ENCODE peak calls at places on chromosome 14, in seven cellular contexts. R is HepG2, F is HCT116, A is H1, O is SK-N-SH, S is GM12878, E is K562. T is an unnamed sample.

GRCh38 chr14:53391156-53391555 is 238.0 kb upstream of the DDHD1 start:
- DNase-seq in R (peak), F (peak), A (no peak), E (no peak), S (no peak), O (no peak), T (peak)

GRCh38 chr14:63725786-63726185 is 2.1 kb downstream of the SGPP1 start:
- DNase-seq in S (no peak), R (no peak), O (peak), F (no peak), E (no peak), A (no peak), T (no peak)

GRCh38 chr14:87643005-87643404 is 350.0 kb downstream of the GALC start:
- DNase-seq in S (no peak), E (no peak), F (no peak), A (no peak), O (no peak), R (no peak), T (no peak)

GRCh38 chr14:51614707-51615106 is 37.0 kb upstream of the FRMD6 start:
- DNase-seq in E (no peak), R (no peak), F (no peak), O (no peak), A (no peak), S (no peak), T (no peak)

GRCh38 chr14:50770586-50770985 is 60.4 kb downstream of the NIN start:
- DNase-seq in A (no peak), F (no peak), O (no peak), E (no peak), R (no peak), S (no peak), T (no peak)

GRCh38 chr14:48341069-48341468 is 665.7 kb upstream of the MDGA2 start:
- DNase-seq in O (no peak), R (no peak), S (no peak), E (no peak), A (no peak), F (no peak), T (no peak)

GRCh38 chr14:25041898-25042297 is 8.0 kb downstream of the STXBP6 start:
- DNase-seq in E (no peak), R (no peak), A (no peak), S (no peak), F (no peak), O (no peak), T (no peak)

GRCh38 chr14:65239897-65240296 is 137.6 kb upstream of the MAX start:
- DNase-seq in E (no peak), R (no peak), A (no peak), F (no peak), O (no peak), S (no peak), T (no peak)

GRCh38 chr14:69056389-69056788 is 77.3 kb upstream of the ACTN1 start:
- DNase-seq in R (no peak), A (no peak), F (peak), O (peak), S (no peak), E (no peak), T (no peak)

GRCh38 chr14:32761381-32761968 is 177.2 kb upstream of the NPAS3 start:
- DNase-seq in S (no peak), O (no peak), R (no peak), F (no peak), A (no peak), E (no peak), T (no peak)

GRCh38 chr14:104891121-104891551 is 26.1 kb downstream of the CEP170B start:
- DNase-seq in F (no peak), R (no peak), E (no peak), A (no peak), O (no peak), S (no peak), T (no peak)

GRCh38 chr14:54420478-54421116 is 20.6 kb downstream of the CNIH1 start:
- DNase-seq in S (no peak), A (peak), F (peak), O (peak), E (peak), R (peak), T (peak)

GRCh38 chr14:103116645-103117044 is 6.6 kb upstream of the TNFAIP2 start:
- DNase-seq in R (no peak), E (no peak), S (no peak), F (no peak), O (no peak), A (no peak), T (no peak)

GRCh38 chr14:27553820-27554219 is 956.0 kb upstream of the NOVA1 start:
- DNase-seq in S (no peak), E (no peak), A (no peak), F (no peak), O (no peak), R (no peak), T (peak)
- TF ChIP-seq JUND in S (no peak), E (no peak), A (no peak), F (no peak), O (no peak), R (no peak), T (no peak)

DNA sequence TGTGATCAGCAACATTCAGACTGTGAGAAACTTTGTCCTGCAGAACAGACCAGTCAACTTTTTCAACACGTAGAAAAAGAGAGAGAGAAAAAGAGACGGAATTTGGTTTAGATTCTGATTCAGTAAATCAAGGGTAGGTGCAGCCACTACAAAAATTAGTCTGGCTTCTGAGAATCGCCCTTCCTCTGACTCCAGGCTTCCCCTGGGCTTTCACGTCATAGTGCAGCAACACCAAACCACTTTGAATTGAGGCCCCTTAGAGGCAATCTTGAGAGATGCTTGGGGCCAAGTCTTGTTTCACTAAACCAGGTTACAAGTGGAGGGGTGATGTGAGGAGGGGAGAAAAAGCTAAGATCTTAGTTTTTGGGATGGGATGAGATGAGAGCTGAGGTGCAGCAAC is 37.5 kb upstream of the PTGR2 start:
- DNase-seq in F (no peak), A (no peak), O (no peak), E (no peak), R (no peak), S (no peak), T (no peak)
- TF ChIP-seq JUND in F (no peak), A (no peak), O (no peak), E (no peak), R (no peak), S (no peak), T (no peak)

DNA sequence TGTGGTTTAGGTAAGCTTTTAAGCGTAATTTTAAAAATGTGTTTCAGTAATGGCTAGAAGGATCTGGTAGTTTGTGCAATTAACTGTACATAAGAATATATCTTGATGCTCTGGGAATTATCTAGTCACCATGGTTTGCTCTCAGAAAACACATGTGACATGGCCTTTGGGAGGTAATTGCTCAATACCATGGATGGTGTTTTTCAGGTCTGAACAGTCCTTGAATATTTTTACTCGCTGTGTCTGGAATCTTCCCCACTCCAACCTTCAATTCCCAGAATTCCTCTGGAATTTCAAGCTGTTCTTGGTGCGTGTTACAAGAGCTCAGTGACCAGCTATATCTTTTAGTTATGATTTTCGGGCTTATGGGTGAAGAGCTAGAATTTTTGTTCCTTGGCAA is 85.3 kb downstream of the DAAM1 start:
- DNase-seq in O (no peak), E (no peak), F (no peak), S (no peak), R (no peak), A (no peak), T (no peak)
- TF ChIP-seq JUND in O (no peak), E (no peak), F (no peak), S (no peak), R (no peak), A (no peak), T (no peak)

GRCh38 chr14:97387252-97387882 is 590.2 kb downstream of the VRK1 start:
- DNase-seq in A (no peak), F (no peak), E (no peak), S (no peak), O (no peak), R (no peak), T (no peak)

GRCh38 chr14:97388408-97388807 is 591.2 kb downstream of the VRK1 start:
- DNase-seq in S (no peak), O (no peak), E (no peak), F (no peak), A (no peak), R (no peak), T (no peak)

GRCh38 chr14:97381309-97381708 is 584.1 kb downstream of the VRK1 start:
- DNase-seq in A (no peak), F (no peak), E (no peak), S (no peak), O (no peak), R (no peak), T (no peak)

GRCh38 chr14:97382616-97383226 is 585.5 kb downstream of the VRK1 start:
- DNase-seq in A (no peak), R (no peak), E (no peak), S (peak), O (no peak), F (no peak), T (no peak)

GRCh38 chr14:97385727-97386126 is 588.5 kb downstream of the VRK1 start:
- DNase-seq in E (no peak), O (no peak), R (no peak), S (no peak), A (no peak), F (no peak), T (no peak)
- TF ChIP-seq JUND in E (no peak), O (no peak), R (no peak), S (no peak), A (no peak), F (no peak), T (no peak)

DNA sequence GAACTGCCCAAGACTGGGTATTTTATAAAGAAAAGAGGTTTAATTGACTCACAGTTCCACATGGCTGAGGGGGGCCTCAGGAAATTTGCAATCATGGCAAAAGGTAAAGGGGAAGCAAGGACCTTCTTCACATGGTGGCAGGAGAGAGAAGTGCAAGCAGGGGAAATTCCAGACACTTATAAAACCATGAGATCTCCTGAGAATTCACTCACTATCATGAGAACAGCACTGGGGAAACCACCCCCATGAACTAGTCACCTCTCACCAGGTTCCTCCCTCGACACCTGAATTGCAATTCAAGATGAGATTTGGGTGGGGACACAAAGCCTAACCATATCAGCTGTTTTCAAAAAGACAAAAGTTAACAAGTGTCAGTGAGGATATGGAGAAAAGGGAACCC is 112.6 kb downstream of the FOXA1 start:
- DNase-seq in E (no peak), S (no peak), F (no peak), R (no peak), O (no peak), A (no peak), T (no peak)
- TF ChIP-seq JUND in E (no peak), S (no peak), F (no peak), R (no peak), O (no peak), A (no peak), T (no peak)